ENCODE peak calls at places on chromosomes 5 and 9, in four cellular contexts. One of them, this sample, is unnamed.

GRCh38 chr5:105767265-105767664 is 1903.5 kb downstream of the EFNA5 start:
- DNase-seq in GM12878: no peak
- DNase-seq in HepG2: peak
- DNase-seq in K562: no peak
- DNase-seq in this sample: no peak

GRCh38 chr9:72951520-72952393 is 1.1 kb downstream of the ALDH1A1 start:
- DNase-seq in GM12878: no peak
- DNase-seq in HepG2: no peak
- DNase-seq in K562: no peak
- DNase-seq in this sample: no peak

GRCh38 chr5:14364096-14364495 is 217.5 kb upstream of the OTULINL start:
- DNase-seq in GM12878: no peak
- DNase-seq in HepG2: no peak
- DNase-seq in K562: no peak
- DNase-seq in this sample: no peak

GRCh38 chr9:94479757-94480156 is 75.1 kb upstream of the PCAT7 start:
- DNase-seq in GM12878: no peak
- DNase-seq in HepG2: no peak
- DNase-seq in K562: no peak
- DNase-seq in this sample: no peak

GRCh38 chr9:111728617-111729366 is 65.9 kb downstream of the SHOC1 start:
- DNase-seq in GM12878: no peak
- DNase-seq in HepG2: peak
- DNase-seq in K562: no peak
- DNase-seq in this sample: no peak

GRCh38 chr9:107548298-107549142 is 59.0 kb upstream of the KLF4 start:
- DNase-seq in GM12878: no peak
- DNase-seq in HepG2: peak
- DNase-seq in K562: no peak
- DNase-seq in this sample: no peak

GRCh38 chr9:112782218-112782617 is 31.7 kb downstream of the SNX30 start:
- DNase-seq in GM12878: no peak
- DNase-seq in HepG2: no peak
- DNase-seq in K562: no peak
- DNase-seq in this sample: no peak

GRCh38 chr5:159877087-159877486 is 39.2 kb upstream of the ADRA1B start:
- DNase-seq in GM12878: no peak
- DNase-seq in HepG2: no peak
- DNase-seq in K562: no peak
- DNase-seq in this sample: no peak

GRCh38 chr9:92001244-92001643 is 51.2 kb upstream of the ROR2 start:
- DNase-seq in GM12878: no peak
- DNase-seq in HepG2: no peak
- DNase-seq in K562: no peak
- DNase-seq in this sample: no peak

GRCh38 chr5:56003179-56003578 is 8.4 kb upstream of the IL6ST start:
- DNase-seq in GM12878: no peak
- DNase-seq in HepG2: peak
- DNase-seq in K562: peak
- DNase-seq in this sample: no peak

GRCh38 chr5:72515211-72515610 is 8.0 kb upstream of the ZNF366 start:
- DNase-seq in GM12878: no peak
- DNase-seq in HepG2: no peak
- DNase-seq in K562: no peak
- DNase-seq in this sample: no peak

GRCh38 chr9:18632624-18633407 is 158.9 kb downstream of the ADAMTSL1 start:
- DNase-seq in GM12878: no peak
- DNase-seq in HepG2: no peak
- DNase-seq in K562: no peak
- DNase-seq in this sample: no peak

GRCh38 chr9:135387976-135388375 is 91.6 kb upstream of the PPP1R26 start:
- DNase-seq in GM12878: no peak
- DNase-seq in HepG2: no peak
- DNase-seq in K562: no peak
- DNase-seq in this sample: no peak

GRCh38 chr9:26375448-26375847 is 517.2 kb downstream of the CAAP1 start:
- DNase-seq in GM12878: no peak
- DNase-seq in HepG2: no peak
- DNase-seq in K562: no peak
- DNase-seq in this sample: no peak
- TF ChIP-seq FOXK2 in GM12878: no peak
- TF ChIP-seq FOXK2 in HepG2: no peak
- TF ChIP-seq FOXK2 in K562: no peak
- TF ChIP-seq FOXK2 in this sample: no peak

GRCh38 chr9:116030532-116030931 is 123.1 kb upstream of the PAPPA start:
- DNase-seq in GM12878: no peak
- DNase-seq in HepG2: no peak
- DNase-seq in K562: no peak
- DNase-seq in this sample: no peak

GRCh38 chr9:116027951-116028350 is 125.6 kb upstream of the PAPPA start:
- DNase-seq in GM12878: no peak
- DNase-seq in HepG2: no peak
- DNase-seq in K562: no peak
- DNase-seq in this sample: no peak

GRCh38 chr9:116027511-116027910 is 126.1 kb upstream of the PAPPA start:
- DNase-seq in GM12878: no peak
- DNase-seq in HepG2: no peak
- DNase-seq in K562: no peak
- DNase-seq in this sample: no peak

GRCh38 chr9:116032683-116033440 is 120.7 kb upstream of the PAPPA start:
- DNase-seq in GM12878: no peak
- DNase-seq in HepG2: no peak
- DNase-seq in K562: no peak
- DNase-seq in this sample: no peak

DNA sequence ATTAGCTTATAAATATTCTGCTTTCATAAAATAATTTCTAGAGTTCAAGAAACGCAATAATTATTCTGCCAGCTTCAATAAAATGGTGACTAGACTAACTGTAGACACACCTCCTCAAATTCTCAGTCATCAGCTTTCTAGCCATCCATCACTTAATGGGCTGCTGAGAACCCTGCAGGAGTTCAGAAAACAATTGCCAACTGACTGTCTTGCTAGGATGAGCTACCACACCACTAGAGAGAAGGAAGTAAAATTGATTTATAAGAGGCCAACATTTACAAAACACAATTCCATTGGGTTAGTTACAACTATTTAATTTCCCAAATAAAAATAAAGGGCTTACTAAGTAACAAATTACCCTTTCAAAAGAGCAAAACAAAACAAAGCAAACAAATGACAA is 126.5 kb upstream of the PAPPA start:
- DNase-seq in GM12878: no peak
- DNase-seq in HepG2: no peak
- DNase-seq in K562: no peak
- DNase-seq in this sample: no peak
- TF ChIP-seq FOXK2 in GM12878: no peak
- TF ChIP-seq FOXK2 in HepG2: no peak
- TF ChIP-seq FOXK2 in K562: no peak
- TF ChIP-seq FOXK2 in this sample: no peak

GRCh38 chr9:4389003-4389402 is 89.1 kb upstream of the GLIS3 start:
- DNase-seq in GM12878: no peak
- DNase-seq in HepG2: no peak
- DNase-seq in K562: no peak
- DNase-seq in this sample: no peak

GRCh38 chr9:4389755-4390154 is 89.9 kb upstream of the GLIS3 start:
- DNase-seq in GM12878: no peak
- DNase-seq in HepG2: no peak
- DNase-seq in K562: no peak
- DNase-seq in this sample: no peak

GRCh38 chr9:4384750-4385149 is 84.9 kb upstream of the GLIS3 start:
- DNase-seq in GM12878: no peak
- DNase-seq in HepG2: no peak
- DNase-seq in K562: no peak
- DNase-seq in this sample: no peak

GRCh38 chr9:4382722-4383317 is 83.0 kb upstream of the GLIS3 start:
- DNase-seq in GM12878: peak
- DNase-seq in HepG2: no peak
- DNase-seq in K562: no peak
- DNase-seq in this sample: peak

GRCh38 chr9:4386819-4387218 is 87.0 kb upstream of the GLIS3 start:
- DNase-seq in GM12878: no peak
- DNase-seq in HepG2: no peak
- DNase-seq in K562: no peak
- DNase-seq in this sample: no peak
- TF ChIP-seq FOXK2 in GM12878: no peak
- TF ChIP-seq FOXK2 in HepG2: no peak
- TF ChIP-seq FOXK2 in K562: no peak
- TF ChIP-seq FOXK2 in this sample: no peak

DNA sequence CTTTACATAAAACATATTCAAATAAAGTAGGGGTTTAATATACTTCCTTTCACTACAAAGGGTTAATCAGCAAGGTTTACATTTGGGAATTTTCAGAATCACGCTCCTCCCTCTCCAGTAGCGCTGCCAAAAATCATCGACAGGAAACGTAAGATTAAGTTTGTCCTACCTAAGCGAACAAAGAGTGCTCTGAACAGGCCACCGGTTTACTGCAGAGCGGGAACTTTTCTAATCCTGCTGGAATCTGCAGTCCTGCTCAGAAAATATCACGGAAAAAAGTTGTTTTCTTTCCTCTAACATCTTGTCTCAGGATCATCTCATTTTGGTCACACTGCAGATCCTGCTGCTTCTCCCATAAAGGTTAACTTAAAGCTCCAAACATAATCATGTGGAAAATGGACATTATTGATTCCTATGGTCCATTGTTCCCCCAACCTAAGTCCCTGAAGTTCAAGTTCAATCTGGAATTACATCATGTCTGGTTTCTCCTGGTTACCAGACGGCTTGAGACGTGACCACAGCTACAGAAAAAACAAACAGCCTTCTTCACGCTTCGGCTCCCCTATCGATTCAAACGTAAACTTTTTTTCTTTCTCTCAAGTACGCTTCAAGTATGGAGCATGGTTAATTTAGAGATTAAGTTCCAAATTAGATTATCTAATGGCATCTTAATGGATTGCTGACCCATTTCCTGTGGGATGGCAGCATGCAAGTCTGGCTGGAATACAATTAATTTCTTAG is 217.6 kb downstream of the NFIB start:
- DNase-seq in GM12878: no peak
- DNase-seq in HepG2: no peak
- DNase-seq in K562: no peak
- DNase-seq in this sample: peak
- TF ChIP-seq FOXK2 in GM12878: no peak
- TF ChIP-seq FOXK2 in HepG2: no peak
- TF ChIP-seq FOXK2 in K562: no peak
- TF ChIP-seq FOXK2 in this sample: no peak

DNA sequence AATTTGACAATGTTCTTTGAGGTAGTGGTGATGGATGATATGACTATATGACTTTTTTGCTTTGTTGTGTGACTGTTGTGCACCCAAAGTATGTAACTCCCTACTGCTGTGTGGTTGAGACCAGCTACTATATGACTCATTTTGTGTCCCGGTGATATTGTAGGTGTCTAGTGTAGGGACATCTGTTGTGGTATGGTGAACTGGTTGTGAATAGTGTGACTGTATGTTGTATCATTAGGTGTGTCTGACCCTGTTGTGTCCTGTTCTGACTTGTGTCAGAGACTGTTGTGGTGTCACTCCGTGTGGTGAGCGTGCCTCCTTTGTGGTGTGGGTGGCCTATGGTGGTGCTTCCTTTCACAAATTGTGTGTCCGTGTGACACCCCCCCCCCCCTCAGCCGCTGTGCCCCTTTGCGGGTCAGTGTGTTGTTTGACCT is 11.2 kb upstream of the CXXC5 start:
- DNase-seq in GM12878: peak
- DNase-seq in HepG2: no peak
- DNase-seq in K562: no peak
- DNase-seq in this sample: no peak
- TF ChIP-seq FOXK2 in GM12878: no peak
- TF ChIP-seq FOXK2 in HepG2: peak
- TF ChIP-seq FOXK2 in K562: no peak
- TF ChIP-seq FOXK2 in this sample: no peak

GRCh38 chr9:34431661-34432060 is 26.7 kb downstream of the FAM219A start:
- DNase-seq in GM12878: no peak
- DNase-seq in HepG2: no peak
- DNase-seq in K562: no peak
- DNase-seq in this sample: no peak
- TF ChIP-seq FOXK2 in GM12878: no peak
- TF ChIP-seq FOXK2 in HepG2: no peak
- TF ChIP-seq FOXK2 in K562: no peak
- TF ChIP-seq FOXK2 in this sample: no peak

DNA sequence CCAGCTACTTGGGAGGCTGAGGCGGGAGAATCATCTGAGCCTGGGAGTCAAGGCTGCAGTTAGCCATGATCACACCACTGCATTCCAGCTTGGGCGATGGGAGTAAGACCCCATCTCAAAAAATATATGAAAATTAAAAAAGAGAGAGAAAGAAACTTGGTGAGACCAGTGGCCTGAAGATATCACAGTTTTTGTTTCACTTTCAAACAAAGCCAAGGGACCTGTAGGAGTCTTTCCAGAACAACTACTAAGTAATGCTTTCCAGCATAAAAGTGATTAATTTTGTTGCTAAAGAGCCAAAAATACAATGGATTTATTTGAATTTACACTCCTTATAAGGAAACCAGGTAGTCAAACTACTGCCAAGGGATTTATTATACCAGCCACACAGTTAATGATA is 23.5 kb downstream of the GKAP1 start:
- DNase-seq in GM12878: no peak
- DNase-seq in HepG2: no peak
- DNase-seq in K562: no peak
- DNase-seq in this sample: no peak
- TF ChIP-seq FOXK2 in GM12878: no peak
- TF ChIP-seq FOXK2 in HepG2: no peak
- TF ChIP-seq FOXK2 in K562: no peak
- TF ChIP-seq FOXK2 in this sample: no peak

This sample was measured in HEK293T.